ENCODE peak calls at places on chromosome X, in six cellular contexts. One of them, this sample, is unnamed.

GRCh38 chrX:20514358-20514757 is 247.6 kb upstream of the RPS6KA3 start:
- DNase-seq in effector memory CD8-positive, alpha-beta T cell: no peak
- DNase-seq in ovary: no peak
- DNase-seq in substantia nigra: no peak
- DNase-seq in NCI-H2029 treated with DMSO at 0.1 percent for 48 hours: no peak
- DNase-seq in NCI-H2171 treated with DMSO at 0.1 percent for 48 hours: no peak
- DNase-seq in this sample: no peak

GRCh38 chrX:78104447-78105176 is 564 bp downstream of the PGK1 start:
- DNase-seq in effector memory CD8-positive, alpha-beta T cell: no peak
- DNase-seq in ovary: peak
- DNase-seq in substantia nigra: peak
- DNase-seq in NCI-H2029 treated with DMSO at 0.1 percent for 48 hours: peak
- DNase-seq in NCI-H2171 treated with DMSO at 0.1 percent for 48 hours: peak
- DNase-seq in this sample: peak

GRCh38 chrX:109774706-109775105 is 41.6 kb upstream of the ACSL4 start:
- DNase-seq in effector memory CD8-positive, alpha-beta T cell: no peak
- DNase-seq in ovary: no peak
- DNase-seq in substantia nigra: no peak
- DNase-seq in NCI-H2029 treated with DMSO at 0.1 percent for 48 hours: no peak
- DNase-seq in NCI-H2171 treated with DMSO at 0.1 percent for 48 hours: no peak
- DNase-seq in this sample: no peak

GRCh38 chrX:135596495-135596894 is 76.0 kb downstream of the INTS6L start:
- DNase-seq in effector memory CD8-positive, alpha-beta T cell: peak
- DNase-seq in ovary: no peak
- DNase-seq in substantia nigra: no peak
- DNase-seq in NCI-H2029 treated with DMSO at 0.1 percent for 48 hours: peak
- DNase-seq in NCI-H2171 treated with DMSO at 0.1 percent for 48 hours: no peak
- DNase-seq in this sample: no peak

GRCh38 chrX:16528620-16529019 is 121.3 kb upstream of the S100G start:
- DNase-seq in effector memory CD8-positive, alpha-beta T cell: peak
- DNase-seq in ovary: no peak
- DNase-seq in substantia nigra: no peak
- DNase-seq in NCI-H2029 treated with DMSO at 0.1 percent for 48 hours: no peak
- DNase-seq in NCI-H2171 treated with DMSO at 0.1 percent for 48 hours: no peak
- DNase-seq in this sample: no peak

GRCh38 chrX:101452051-101452450 is 33.2 kb upstream of the ARMCX4 start:
- DNase-seq in effector memory CD8-positive, alpha-beta T cell: no peak
- DNase-seq in ovary: no peak
- DNase-seq in substantia nigra: no peak
- DNase-seq in NCI-H2029 treated with DMSO at 0.1 percent for 48 hours: no peak
- DNase-seq in NCI-H2171 treated with DMSO at 0.1 percent for 48 hours: no peak
- DNase-seq in this sample: no peak

GRCh38 chrX:139091878-139092277 is 380.4 kb upstream of the FGF13 start:
- DNase-seq in effector memory CD8-positive, alpha-beta T cell: no peak
- DNase-seq in ovary: no peak
- DNase-seq in substantia nigra: no peak
- DNase-seq in NCI-H2029 treated with DMSO at 0.1 percent for 48 hours: no peak
- DNase-seq in NCI-H2171 treated with DMSO at 0.1 percent for 48 hours: no peak
- DNase-seq in this sample: no peak

GRCh38 chrX:2406891-2407518 is 93.8 kb downstream of the DHRSX start:
- DNase-seq in effector memory CD8-positive, alpha-beta T cell: no peak
- DNase-seq in ovary: no peak
- DNase-seq in substantia nigra: no peak
- DNase-seq in NCI-H2029 treated with DMSO at 0.1 percent for 48 hours: no peak
- DNase-seq in NCI-H2171 treated with DMSO at 0.1 percent for 48 hours: no peak
- DNase-seq in this sample: no peak

GRCh38 chrX:111444881-111445280 is 32.9 kb upstream of the DCX start:
- DNase-seq in effector memory CD8-positive, alpha-beta T cell: no peak
- DNase-seq in ovary: no peak
- DNase-seq in substantia nigra: no peak
- DNase-seq in NCI-H2029 treated with DMSO at 0.1 percent for 48 hours: no peak
- DNase-seq in NCI-H2171 treated with DMSO at 0.1 percent for 48 hours: peak
- DNase-seq in this sample: no peak

GRCh38 chrX:10414872-10415703 is 205.3 kb downstream of the MID1 start:
- DNase-seq in effector memory CD8-positive, alpha-beta T cell: no peak
- DNase-seq in ovary: no peak
- DNase-seq in substantia nigra: no peak
- DNase-seq in NCI-H2029 treated with DMSO at 0.1 percent for 48 hours: no peak
- DNase-seq in NCI-H2171 treated with DMSO at 0.1 percent for 48 hours: peak
- DNase-seq in this sample: no peak

GRCh38 chrX:53479295-53479694 is 45.1 kb upstream of the HSD17B10 start:
- DNase-seq in effector memory CD8-positive, alpha-beta T cell: no peak
- DNase-seq in ovary: no peak
- DNase-seq in substantia nigra: no peak
- DNase-seq in NCI-H2029 treated with DMSO at 0.1 percent for 48 hours: no peak
- DNase-seq in NCI-H2171 treated with DMSO at 0.1 percent for 48 hours: no peak
- DNase-seq in this sample: no peak

GRCh38 chrX:19799319-19800182 is 87.8 kb downstream of the SH3KBP1 start:
- DNase-seq in effector memory CD8-positive, alpha-beta T cell: peak
- DNase-seq in ovary: no peak
- DNase-seq in substantia nigra: no peak
- DNase-seq in NCI-H2029 treated with DMSO at 0.1 percent for 48 hours: peak
- DNase-seq in NCI-H2171 treated with DMSO at 0.1 percent for 48 hours: peak
- DNase-seq in this sample: no peak

GRCh38 chrX:105150557-105150956 is 69.9 kb downstream of the TEX13A start:
- DNase-seq in effector memory CD8-positive, alpha-beta T cell: no peak
- DNase-seq in ovary: no peak
- DNase-seq in substantia nigra: no peak
- DNase-seq in NCI-H2029 treated with DMSO at 0.1 percent for 48 hours: no peak
- DNase-seq in NCI-H2171 treated with DMSO at 0.1 percent for 48 hours: no peak
- DNase-seq in this sample: no peak

GRCh38 chrX:274904-275475 is 6.2 kb upstream of the PLCXD1 start:
- DNase-seq in effector memory CD8-positive, alpha-beta T cell: no peak
- DNase-seq in ovary: no peak
- DNase-seq in substantia nigra: no peak
- DNase-seq in NCI-H2029 treated with DMSO at 0.1 percent for 48 hours: no peak
- DNase-seq in NCI-H2171 treated with DMSO at 0.1 percent for 48 hours: no peak
- DNase-seq in this sample: no peak

GRCh38 chrX:122092978-122093377 is 1045.6 kb downstream of the GLUD2 start:
- DNase-seq in effector memory CD8-positive, alpha-beta T cell: no peak
- DNase-seq in ovary: no peak
- DNase-seq in substantia nigra: no peak
- DNase-seq in NCI-H2029 treated with DMSO at 0.1 percent for 48 hours: no peak
- DNase-seq in NCI-H2171 treated with DMSO at 0.1 percent for 48 hours: no peak
- DNase-seq in this sample: no peak

GRCh38 chrX:106599411-106599810 is 12.4 kb upstream of the RADX start:
- DNase-seq in effector memory CD8-positive, alpha-beta T cell: no peak
- DNase-seq in ovary: no peak
- DNase-seq in substantia nigra: no peak
- DNase-seq in NCI-H2029 treated with DMSO at 0.1 percent for 48 hours: no peak
- DNase-seq in NCI-H2171 treated with DMSO at 0.1 percent for 48 hours: no peak
- DNase-seq in this sample: no peak

GRCh38 chrX:104668550-104668949 is 102.6 kb downstream of the IL1RAPL2 start:
- DNase-seq in effector memory CD8-positive, alpha-beta T cell: no peak
- DNase-seq in ovary: no peak
- DNase-seq in substantia nigra: no peak
- DNase-seq in NCI-H2029 treated with DMSO at 0.1 percent for 48 hours: no peak
- DNase-seq in NCI-H2171 treated with DMSO at 0.1 percent for 48 hours: no peak
- DNase-seq in this sample: no peak

GRCh38 chrX:104430720-104431119 is 135.3 kb upstream of the IL1RAPL2 start:
- DNase-seq in effector memory CD8-positive, alpha-beta T cell: no peak
- DNase-seq in ovary: no peak
- DNase-seq in substantia nigra: no peak
- DNase-seq in NCI-H2029 treated with DMSO at 0.1 percent for 48 hours: no peak
- DNase-seq in NCI-H2171 treated with DMSO at 0.1 percent for 48 hours: no peak
- DNase-seq in this sample: no peak

GRCh38 chrX:151771726-151772125 is 37.2 kb downstream of the CNGA2 start:
- DNase-seq in effector memory CD8-positive, alpha-beta T cell: no peak
- DNase-seq in ovary: no peak
- DNase-seq in substantia nigra: no peak
- DNase-seq in NCI-H2029 treated with DMSO at 0.1 percent for 48 hours: no peak
- DNase-seq in NCI-H2171 treated with DMSO at 0.1 percent for 48 hours: no peak
- DNase-seq in this sample: no peak

GRCh38 chrX:11480626-11481025 is 185.1 kb downstream of the ARHGAP6 start:
- DNase-seq in effector memory CD8-positive, alpha-beta T cell: no peak
- DNase-seq in ovary: no peak
- DNase-seq in substantia nigra: no peak
- DNase-seq in NCI-H2029 treated with DMSO at 0.1 percent for 48 hours: no peak
- DNase-seq in NCI-H2171 treated with DMSO at 0.1 percent for 48 hours: no peak
- DNase-seq in this sample: no peak

GRCh38 chrX:154308108-154308946 is 12.7 kb downstream of the TKTL1 start:
- DNase-seq in effector memory CD8-positive, alpha-beta T cell: peak
- DNase-seq in ovary: peak
- DNase-seq in substantia nigra: peak
- DNase-seq in NCI-H2029 treated with DMSO at 0.1 percent for 48 hours: no peak
- DNase-seq in NCI-H2171 treated with DMSO at 0.1 percent for 48 hours: peak
- DNase-seq in this sample: peak

GRCh38 chrX:39840141-39841126 is 257.3 kb downstream of the BCOR start:
- DNase-seq in effector memory CD8-positive, alpha-beta T cell: no peak
- DNase-seq in ovary: no peak
- DNase-seq in substantia nigra: peak
- DNase-seq in NCI-H2029 treated with DMSO at 0.1 percent for 48 hours: no peak
- DNase-seq in NCI-H2171 treated with DMSO at 0.1 percent for 48 hours: peak
- DNase-seq in this sample: no peak

GRCh38 chrX:71998836-71999509 is 88.3 kb downstream of the NHSL2 start:
- DNase-seq in effector memory CD8-positive, alpha-beta T cell: peak
- DNase-seq in ovary: peak
- DNase-seq in substantia nigra: no peak
- DNase-seq in NCI-H2029 treated with DMSO at 0.1 percent for 48 hours: no peak
- DNase-seq in NCI-H2171 treated with DMSO at 0.1 percent for 48 hours: peak
- DNase-seq in this sample: no peak